ENCODE peak calls at places on chromosomes 5 and 9, in eight cellular contexts. T is glutamatergic neuron, S is epithelial cell of esophagus, B is Peyer's patch, V is B cell, R is nephron progenitor cell, X is endothelial cell, N is tibial nerve. D is an unnamed sample.

GRCh38 chr9:127783111-127783621 is 2.7 kb upstream of the CDK9 start:
- DNase-seq in X (no peak), N (no peak), R (no peak), B (no peak), V (peak), S (no peak), T (no peak), D (no peak)

GRCh38 chr9:14341437-14342133 is 27.6 kb upstream of the NFIB start:
- DNase-seq in N (no peak), T (no peak), B (no peak), X (peak), S (no peak), R (no peak), V (no peak), D (no peak)

GRCh38 chr9:4892501-4893194 is 92.4 kb upstream of the JAK2 start:
- DNase-seq in N (no peak), B (no peak), R (no peak), X (no peak), S (no peak), V (no peak), T (no peak), D (no peak)

GRCh38 chr9:111959468-111959941 is 62.9 kb downstream of the UGCG start:
- DNase-seq in N (no peak), B (peak), T (no peak), R (no peak), V (no peak), S (peak), X (no peak), D (no peak)

GRCh38 chr5:145936401-145937131 is at the start of gene SH3RF2:
- DNase-seq in B (peak), N (peak), R (peak), S (peak), V (no peak), T (peak), X (peak), D (peak)

GRCh38 chr5:74684900-74685851 is at the start of gene HEXB:
- DNase-seq in T (peak), V (peak), S (peak), B (peak), N (peak), R (peak), X (peak), D (peak)

GRCh38 chr5:150801117-150801927 is 22.8 kb downstream of the SMIM3 start:
- DNase-seq in V (no peak), S (peak), X (peak), N (no peak), R (no peak), B (no peak), T (no peak), D (peak)

GRCh38 chr9:20872340-20872977 is 159.0 kb downstream of the HACD4 start:
- DNase-seq in V (no peak), B (no peak), T (no peak), R (no peak), X (no peak), S (peak), N (no peak), D (no peak)

GRCh38 chr9:12643686-12644085 is 49.5 kb upstream of the TYRP1 start:
- DNase-seq in N (no peak), R (no peak), T (no peak), S (no peak), B (no peak), X (no peak), V (no peak), D (no peak)

GRCh38 chr9:12640021-12640587 is 53.1 kb upstream of the TYRP1 start:
- DNase-seq in T (no peak), S (peak), R (no peak), V (no peak), X (no peak), N (no peak), B (no peak), D (no peak)

GRCh38 chr9:12640866-12641636 is 52.1 kb upstream of the TYRP1 start:
- DNase-seq in B (no peak), V (no peak), S (no peak), X (no peak), T (no peak), N (no peak), R (no peak), D (no peak)
- TF ChIP-seq CTCF in B (no peak), V (no peak), S (no peak), X (peak), T (peak), N (no peak), R (peak), D (no peak)

DNA sequence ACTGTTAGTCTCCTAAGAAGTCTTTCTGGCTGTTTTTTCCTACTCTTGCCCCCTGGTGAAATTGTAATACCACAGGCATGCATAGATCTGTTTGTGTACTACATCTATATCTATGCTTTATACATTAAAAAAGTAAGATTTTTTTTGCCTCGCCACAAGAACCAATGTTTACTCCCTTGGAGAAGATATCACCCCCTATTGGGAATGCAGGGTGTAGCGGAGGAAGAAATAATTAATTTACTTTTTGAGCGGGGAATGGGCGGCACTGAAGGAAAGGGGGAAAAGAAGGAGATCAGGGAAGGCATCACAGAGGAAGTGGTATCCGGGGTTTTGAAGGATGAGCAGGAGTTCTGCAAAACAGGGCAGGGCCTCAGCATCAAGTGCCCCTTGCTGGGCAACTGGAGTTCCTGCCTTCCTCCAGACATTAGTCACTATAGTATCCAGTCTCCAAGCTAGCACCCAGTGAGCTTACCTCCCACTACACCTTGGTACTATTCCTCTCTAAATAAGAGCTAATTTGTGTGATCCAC is 134.9 kb downstream of the GABBR2 start:
- DNase-seq in X (no peak), N (no peak), V (no peak), B (no peak), R (no peak), T (no peak), S (no peak), D (no peak)
- TF ChIP-seq CTCF in X (no peak), N (no peak), V (no peak), B (no peak), R (no peak), T (peak), S (no peak), D (no peak)

GRCh38 chr5:142141463-142141862 is 32.9 kb downstream of the NDFIP1 start:
- DNase-seq in T (no peak), B (no peak), X (no peak), V (no peak), R (no peak), S (no peak), N (no peak), D (no peak)
- TF ChIP-seq CTCF in T (no peak), B (no peak), X (no peak), V (no peak), R (no peak), S (no peak), N (no peak), D (no peak)

DNA sequence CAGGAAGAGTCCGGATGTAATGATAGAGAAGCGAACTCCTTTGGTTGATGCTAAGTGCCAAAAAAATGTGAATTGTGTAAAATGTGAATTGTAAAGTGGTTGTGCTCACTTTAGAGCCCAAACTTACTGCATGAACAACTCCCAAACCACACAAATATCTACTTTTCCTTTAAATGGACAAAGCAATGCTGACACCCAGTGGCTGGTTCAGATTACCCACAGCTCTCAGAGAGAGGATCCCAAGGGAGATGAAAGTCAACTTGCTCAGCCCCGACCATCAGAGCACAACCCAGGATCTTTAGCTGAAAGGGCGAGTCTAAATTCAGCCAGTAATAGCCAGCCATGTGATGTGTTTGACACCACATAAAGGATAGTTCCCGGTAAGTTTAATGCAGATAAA is 133.7 kb downstream of the NMUR2 start:
- DNase-seq in V (no peak), S (peak), X (peak), N (no peak), B (no peak), T (no peak), R (peak), D (peak)
- TF ChIP-seq CTCF in V (no peak), S (peak), X (no peak), N (no peak), B (no peak), T (no peak), R (peak), D (peak)

DNA sequence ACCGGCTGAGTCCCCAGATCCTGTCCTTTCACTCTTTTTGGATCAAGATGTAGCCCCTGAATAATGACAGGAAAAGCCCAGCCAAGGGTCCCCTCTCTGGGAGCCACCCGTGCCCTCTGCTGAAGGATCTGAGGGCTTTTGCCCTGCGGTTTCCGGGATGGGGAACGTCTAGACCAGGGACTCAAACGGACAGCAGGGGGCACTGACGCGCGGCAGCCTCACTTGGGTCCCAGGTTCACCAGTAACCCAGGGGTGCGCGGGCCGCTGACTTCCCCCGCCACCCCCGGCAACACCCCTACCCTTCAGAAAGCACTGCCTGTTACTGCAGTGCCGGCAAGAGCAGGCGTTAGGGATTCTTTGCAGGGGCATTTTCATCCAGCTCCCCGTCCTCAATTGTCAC is 98.7 kb upstream of the FCN2 start:
- DNase-seq in B (no peak), N (no peak), V (no peak), R (peak), S (no peak), X (peak), T (peak), D (no peak)
- TF ChIP-seq CTCF in B (no peak), N (no peak), V (no peak), R (peak), S (no peak), X (peak), T (peak), D (no peak)

DNA sequence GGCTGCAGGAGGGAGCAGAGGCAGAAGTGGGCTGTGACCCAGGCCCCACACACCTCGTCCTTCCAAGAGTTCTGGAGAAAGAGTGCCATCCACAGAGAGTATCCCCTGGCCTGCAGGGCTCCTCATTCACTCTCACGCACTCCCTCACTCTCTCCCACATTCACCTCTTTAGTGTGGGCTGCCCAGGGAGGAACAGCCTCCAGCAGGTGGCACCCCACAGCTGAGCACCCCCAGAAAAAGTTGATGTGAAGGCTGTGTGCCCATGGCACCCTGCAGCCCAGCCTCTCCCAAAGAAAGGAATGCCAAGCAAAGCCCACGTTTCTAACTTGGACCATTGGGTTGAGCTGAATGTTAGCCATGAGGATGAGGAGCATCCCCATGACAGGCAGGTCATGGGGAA is 4.5 kb upstream of the SHC3 start:
- DNase-seq in S (no peak), B (no peak), T (no peak), V (no peak), R (no peak), N (no peak), X (no peak), D (no peak)
- TF ChIP-seq CTCF in S (no peak), B (no peak), T (no peak), V (no peak), R (no peak), N (no peak), X (no peak), D (no peak)

GRCh38 chr9:110007477-110008270 is 200.3 kb downstream of the C9orf152 start:
- DNase-seq in R (no peak), V (no peak), S (no peak), B (no peak), N (no peak), X (no peak), T (no peak), D (no peak)

GRCh38 chr9:110008663-110009062 is 199.3 kb downstream of the C9orf152 start:
- DNase-seq in T (no peak), V (no peak), X (no peak), S (no peak), N (no peak), R (no peak), B (no peak), D (no peak)

DNA sequence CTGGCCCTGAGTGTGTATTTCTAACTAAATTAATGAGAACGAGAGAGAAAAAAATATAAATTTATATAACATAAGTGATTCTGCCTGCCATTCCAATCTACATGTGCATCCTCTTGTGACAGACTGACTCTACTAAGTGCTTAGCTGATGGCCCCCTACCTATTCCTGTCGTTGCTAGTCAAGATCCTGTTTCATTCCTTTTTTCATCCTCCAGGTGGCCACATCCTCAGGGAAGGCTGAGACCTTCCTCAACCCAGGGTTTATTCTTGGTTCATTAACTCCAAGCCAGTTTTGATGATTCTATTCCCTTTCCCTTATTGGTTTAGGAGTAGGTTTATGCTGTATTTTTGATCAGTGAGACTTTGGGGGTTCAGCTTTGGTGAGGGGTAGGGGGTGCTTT is 201.3 kb downstream of the C9orf152 start:
- DNase-seq in B (no peak), R (no peak), V (no peak), N (no peak), T (no peak), X (no peak), S (no peak), D (no peak)
- TF ChIP-seq CTCF in B (no peak), R (no peak), V (no peak), N (no peak), T (no peak), X (no peak), S (no peak), D (no peak)

DNA sequence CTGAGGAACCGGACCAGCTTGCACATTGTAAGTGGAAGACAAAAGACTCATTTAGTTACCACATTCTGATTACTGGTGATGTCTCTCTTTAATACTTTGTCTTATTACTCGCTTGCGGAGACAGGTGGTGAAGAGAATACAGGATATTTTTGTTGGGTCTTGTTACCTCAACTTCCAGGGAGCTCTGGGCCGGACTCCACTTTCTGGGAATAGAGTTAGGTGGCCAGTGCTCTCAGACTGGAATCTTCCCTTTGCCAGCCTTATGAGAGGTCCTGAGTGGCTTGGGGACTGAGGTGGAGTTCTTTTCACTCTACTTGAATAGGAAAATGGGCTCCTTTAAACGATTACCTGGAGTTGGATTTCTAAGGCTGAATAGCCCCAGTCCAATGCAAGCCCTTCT is 33.3 kb upstream of the SPRY4 start:
- DNase-seq in X (no peak), T (no peak), S (no peak), R (no peak), N (no peak), V (no peak), B (no peak), D (no peak)
- TF ChIP-seq CTCF in X (no peak), T (no peak), S (no peak), R (no peak), N (no peak), V (no peak), B (no peak), D (no peak)

GRCh38 chr9:124258765-124259272 is 1.1 kb downstream of the NEK6 start:
- DNase-seq in B (peak), V (no peak), S (no peak), N (no peak), R (no peak), X (peak), T (peak), D (no peak)
- TF ChIP-seq CTCF in B (no peak), V (no peak), S (no peak), N (no peak), R (no peak), X (no peak), T (no peak), D (no peak)